ENCODE peak calls at places on chromosomes 3 and 15, in ten cellular contexts. D, T, V, I, C, W, Q, M, Z and N are unnamed samples. For H3K27me3, the result is how much of the 10 kb centered on the place peaks cover.

GRCh38 chr3:41162981-41163380 is 36.3 kb upstream of the CTNNB1 start:
- DNase-seq in D (no peak), T (no peak), V (no peak), I (no peak), C (no peak), W (no peak), Q (no peak), M (no peak), Z (no peak), N (no peak)

GRCh38 chr3:185786956-185787877 is 37.6 kb downstream of the IGF2BP2 start:
- DNase-seq in D (no peak), T (no peak), V (no peak), I (no peak), C (no peak), W (no peak), Q (no peak), M (no peak), Z (no peak), N (no peak)

GRCh38 chr15:44489464-44489863 is 47.5 kb upstream of the EIF3J start:
- DNase-seq in D (no peak), T (no peak), V (no peak), I (no peak), C (no peak), W (no peak), Q (no peak), M (no peak), Z (no peak), N (no peak)

GRCh38 chr3:138468886-138469285 is 34.5 kb downstream of the ESYT3 start:
- DNase-seq in D (no peak), T (no peak), V (no peak), I (peak), C (no peak), W (no peak), Q (no peak), M (peak), Z (no peak), N (no peak)

GRCh38 chr3:191282262-191283215 is 46.7 kb upstream of the CCDC50 start:
- DNase-seq in D (no peak), T (no peak), V (no peak), I (no peak), C (no peak), W (no peak), Q (no peak), M (no peak), Z (no peak), N (no peak)

GRCh38 chr15:38945551-38946298 is 381.1 kb upstream of the RASGRP1 start:
- DNase-seq in D (no peak), T (no peak), V (no peak), I (no peak), C (no peak), W (no peak), Q (no peak), M (no peak), Z (no peak), N (no peak)

GRCh38 chr15:79339588-79340314 is 28.8 kb downstream of the TMED3 start:
- DNase-seq in D (peak), T (no peak), V (no peak), I (no peak), C (no peak), W (no peak), Q (no peak), M (no peak), Z (no peak), N (no peak)

GRCh38 chr3:4888913-4889846 is 90.1 kb upstream of the BHLHE40 start:
- DNase-seq in D (no peak), T (peak), V (no peak), I (no peak), C (no peak), W (no peak), Q (no peak), M (no peak), Z (no peak), N (peak)

GRCh38 chr3:171354049-171354705 is 106.0 kb downstream of the TNIK start:
- DNase-seq in D (no peak), T (no peak), V (no peak), I (no peak), C (no peak), W (no peak), Q (no peak), M (no peak), Z (no peak), N (no peak)

GRCh38 chr3:192445768-192446644 is 281.3 kb downstream of the FGF12 start:
- DNase-seq in D (no peak), T (no peak), V (no peak), I (no peak), C (no peak), W (no peak), Q (no peak), M (no peak), Z (no peak), N (no peak)

GRCh38 chr3:15276028-15276717 is 56.2 kb downstream of the SH3BP5 start:
- DNase-seq in D (no peak), T (no peak), V (no peak), I (no peak), C (no peak), W (no peak), Q (no peak), M (peak), Z (peak), N (peak)

GRCh38 chr3:197311591-197311990 is 13.2 kb upstream of the DLG1 start:
- DNase-seq in D (no peak), T (no peak), V (no peak), I (no peak), C (no peak), W (no peak), Q (no peak), M (no peak), Z (no peak), N (no peak)

GRCh38 chr3:180295811-180296210 is 259.1 kb upstream of the PEX5L start:
- DNase-seq in D (no peak), T (no peak), V (no peak), I (no peak), C (no peak), W (no peak), Q (no peak), M (no peak), Z (no peak), N (no peak)

GRCh38 chr3:72384602-72385001 is 463.6 kb downstream of the SHQ1 start:
- DNase-seq in D (no peak), T (no peak), V (no peak), I (no peak), C (no peak), W (no peak), Q (no peak), M (no peak), Z (no peak), N (no peak)

GRCh38 chr3:136659253-136659652 is 92.9 kb downstream of the STAG1 start:
- DNase-seq in D (peak), T (no peak), V (no peak), I (no peak), C (no peak), W (no peak), Q (no peak), M (no peak), Z (no peak), N (peak)

GRCh38 chr15:48868549-48868948 is 9.4 kb upstream of the EID1 start:
- DNase-seq in D (no peak), T (no peak), V (no peak), I (no peak), C (no peak), W (no peak), Q (no peak), M (no peak), Z (no peak), N (no peak)

GRCh38 chr15:82875411-82876003 is 66.1 kb downstream of the WHAMM start:
- DNase-seq in D (no peak), T (no peak), V (no peak), I (no peak), C (no peak), W (no peak), Q (no peak), M (no peak), Z (no peak), N (no peak)

GRCh38 chr3:52079958-52080357 is 23.6 kb upstream of the DUSP7 start:
- DNase-seq in D (no peak), T (no peak), V (no peak), I (no peak), C (peak), W (no peak), Q (no peak), M (no peak), Z (no peak), N (no peak)

GRCh38 chr3:160616721-160617120 is 51.4 kb upstream of the KPNA4 start:
- DNase-seq in D (no peak), T (no peak), V (no peak), I (no peak), C (no peak), W (no peak), Q (no peak), M (no peak), Z (no peak), N (no peak)

GRCh38 chr15:27977656-27978055 is 121.5 kb downstream of the OCA2 start:
- DNase-seq in D (no peak), T (no peak), V (no peak), I (no peak), C (no peak), W (no peak), Q (no peak), M (no peak), Z (no peak), N (no peak)

GRCh38 chr15:67892559-67893377 is 52.9 kb upstream of the RNU6-1 start:
- DNase-seq in D (no peak), T (no peak), V (no peak), I (peak), C (peak), W (no peak), Q (no peak), M (peak), Z (no peak), N (no peak)

GRCh38 chr3:174874258-174874657 is 15.1 kb downstream of the NAALADL2 start:
- DNase-seq in D (no peak), T (no peak), V (no peak), I (no peak), C (no peak), W (no peak), Q (no peak), M (no peak), Z (no peak), N (no peak)

GRCh38 chr3:185716436-185717090 is 108.3 kb downstream of the IGF2BP2 start:
- DNase-seq in D (no peak), T (no peak), V (peak), I (no peak), C (no peak), W (no peak), Q (no peak), M (no peak), Z (no peak), N (no peak)

GRCh38 chr15:80609111-80609510 is 86.0 kb upstream of the ABHD17C start:
- DNase-seq in D (no peak), T (no peak), V (no peak), I (no peak), C (no peak), W (no peak), Q (no peak), M (no peak), Z (no peak), N (no peak)

GRCh38 chr3:43288850-43289249 is 2.5 kb downstream of the SNRK start:
- DNase-seq in D (no peak), T (no peak), V (no peak), I (no peak), C (no peak), W (no peak), Q (no peak), M (no peak), Z (no peak), N (no peak)

GRCh38 chr3:76497636-76498035 is 542.3 kb upstream of the ROBO2 start:
- DNase-seq in D (no peak), T (no peak), V (no peak), I (no peak), C (no peak), W (no peak), Q (no peak), M (no peak), Z (no peak), N (no peak)

GRCh38 chr3:122940628-122941086 is 86.9 kb downstream of the SEMA5B start:
- DNase-seq in D (no peak), T (no peak), V (no peak), I (no peak), C (peak), W (no peak), Q (peak), M (peak), Z (no peak), N (no peak)

GRCh38 chr15:52491460-52491859 is 37.2 kb downstream of the MYO5A start:
- DNase-seq in D (no peak), T (no peak), V (no peak), I (no peak), C (no peak), W (no peak), Q (no peak), M (no peak), Z (no peak), N (no peak)

GRCh38 chr15:98111806-98112205 is 151.3 kb downstream of the ARRDC4 start:
- DNase-seq in D (no peak), T (no peak), V (no peak), I (no peak), C (no peak), W (no peak), Q (no peak), M (no peak), Z (no peak), N (no peak)

GRCh38 chr3:155321418-155321817 is 27.9 kb upstream of the STRIT1 start:
- DNase-seq in D (no peak), T (no peak), V (no peak), I (no peak), C (no peak), W (no peak), Q (no peak), M (no peak), Z (no peak), N (no peak)

GRCh38 chr3:30693470-30694120 is 87.2 kb downstream of the TGFBR2 start:
- DNase-seq in D (peak), T (peak), V (peak), I (no peak), C (no peak), W (no peak), Q (peak), M (peak), Z (no peak), N (no peak)

GRCh38 chr3:34196914-34197313 is 398.5 kb downstream of the PDCD6IP start:
- DNase-seq in D (no peak), T (no peak), V (no peak), I (no peak), C (no peak), W (no peak), Q (no peak), M (no peak), Z (no peak), N (no peak)

GRCh38 chr15:71426792-71427191 is 311.5 kb downstream of the THSD4 start:
- DNase-seq in D (no peak), T (no peak), V (no peak), I (no peak), C (no peak), W (no peak), Q (no peak), M (no peak), Z (no peak), N (no peak)

GRCh38 chr15:46786886-46787285 is 930.4 kb upstream of the SEMA6D start:
- DNase-seq in D (no peak), T (no peak), V (no peak), I (no peak), C (no peak), W (no peak), Q (no peak), M (no peak), Z (no peak), N (no peak)

GRCh38 chr3:38574411-38575278 is 74.8 kb downstream of the SCN5A start:
- DNase-seq in D (no peak), T (no peak), V (no peak), I (peak), C (no peak), W (peak), Q (no peak), M (peak), Z (no peak), N (no peak)

GRCh38 chr3:13346481-13347389 is 73.4 kb downstream of the NUP210 start:
- DNase-seq in D (no peak), T (no peak), V (peak), I (no peak), C (no peak), W (peak), Q (peak), M (no peak), Z (no peak), N (no peak)

GRCh38 chr15:83248151-83248851 is 36.2 kb downstream of the BNC1 start:
- DNase-seq in D (peak), T (peak), V (no peak), I (no peak), C (no peak), W (no peak), Q (peak), M (no peak), Z (no peak), N (no peak)

GRCh38 chr15:26854435-26854834 is 12.4 kb upstream of the GABRA5 start:
- DNase-seq in D (no peak), T (no peak), V (no peak), I (no peak), C (no peak), W (no peak), Q (no peak), M (no peak), Z (no peak), N (no peak)

GRCh38 chr3:184717608-184717995 is 5.7 kb upstream of the MAGEF1 start:
- DNase-seq in D (peak), T (no peak), V (no peak), I (no peak), C (no peak), W (no peak), Q (no peak), M (no peak), Z (no peak), N (no peak)

DNA sequence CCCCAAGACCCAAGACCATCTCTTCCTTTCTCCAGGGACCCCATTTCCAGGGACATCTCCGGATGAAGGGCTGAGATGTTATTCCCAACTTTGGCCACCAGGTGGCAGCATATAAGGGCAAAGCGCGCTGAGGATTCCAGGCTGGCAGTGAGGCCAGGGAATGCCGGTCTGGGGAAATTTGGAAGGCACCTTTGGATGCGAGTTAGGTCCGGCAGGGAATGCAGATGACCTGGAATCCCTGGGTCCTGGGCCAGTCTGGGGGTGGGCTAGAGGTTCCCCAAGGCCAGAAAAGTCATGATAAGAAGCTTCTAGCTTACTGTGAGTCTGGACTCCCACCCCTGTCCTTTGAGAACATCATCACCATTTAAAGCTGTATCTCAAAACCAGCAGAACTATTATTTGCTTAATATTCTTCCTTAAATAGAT is 1.6 kb upstream of the CHST13 start:
- DNase-seq in D (peak), T (no peak), V (peak), I (no peak), C (peak), W (peak), Q (peak), M (peak), Z (no peak), N (no peak)
- H3K27me3 ChIP-seq in D (under half), T (under half), V (under half), I (under half), C (under half), W (under half), Q (under half), M (under half), Z (under half), N (under half)

DNA sequence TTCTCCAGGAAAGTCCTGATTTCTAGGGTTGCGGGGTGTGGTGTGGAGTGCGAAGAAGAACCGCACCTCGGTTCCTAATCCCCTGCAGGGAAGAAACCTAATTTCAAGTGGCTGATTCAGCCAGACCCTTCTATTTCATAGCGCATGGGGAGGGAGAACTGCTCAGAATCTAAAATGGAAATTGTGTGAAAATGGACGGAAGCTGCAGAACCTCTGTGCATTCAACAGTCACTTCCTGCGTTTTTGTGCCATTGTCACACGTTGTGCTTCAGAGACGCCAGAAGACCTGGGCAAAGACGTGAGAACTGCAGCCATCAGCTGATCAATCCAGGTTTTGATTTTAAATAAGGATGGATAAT is 1.2 kb downstream of the SIDT1 start:
- DNase-seq in D (no peak), T (no peak), V (no peak), I (no peak), C (no peak), W (no peak), Q (no peak), M (no peak), Z (no peak), N (no peak)
- TF ChIP-seq POLR2A in D (no peak), T (peak), V (no peak), I (no peak), C (no peak), W (no peak), Q (no peak), M (no peak), Z (no peak), N (no peak)

DNA sequence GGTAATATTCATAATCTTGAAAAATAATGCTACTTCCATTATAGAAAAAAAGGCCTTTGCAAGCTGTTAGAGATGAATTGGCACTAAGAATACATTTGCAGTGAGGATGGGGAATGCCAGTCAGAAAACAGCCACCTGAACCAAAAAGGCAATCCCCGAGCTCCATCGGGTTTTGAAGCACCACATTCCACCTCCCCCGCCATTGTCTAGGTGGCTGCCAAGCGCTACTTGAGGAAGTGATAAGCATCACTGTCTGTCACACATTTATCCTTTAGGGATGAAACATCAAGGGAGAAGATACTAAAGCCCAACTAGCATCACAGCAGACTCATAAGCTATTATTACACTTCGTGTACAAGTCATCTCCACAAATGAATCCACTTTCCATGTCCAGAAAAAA is 112.8 kb downstream of the OSBPL10 start:
- DNase-seq in D (no peak), T (no peak), V (no peak), I (no peak), C (no peak), W (no peak), Q (no peak), M (no peak), Z (no peak), N (no peak)
- TF ChIP-seq EP300 in D (no peak), T (no peak), V (no peak), I (no peak), C (no peak), W (no peak), Q (no peak), M (no peak), Z (no peak), N (no peak)

DNA sequence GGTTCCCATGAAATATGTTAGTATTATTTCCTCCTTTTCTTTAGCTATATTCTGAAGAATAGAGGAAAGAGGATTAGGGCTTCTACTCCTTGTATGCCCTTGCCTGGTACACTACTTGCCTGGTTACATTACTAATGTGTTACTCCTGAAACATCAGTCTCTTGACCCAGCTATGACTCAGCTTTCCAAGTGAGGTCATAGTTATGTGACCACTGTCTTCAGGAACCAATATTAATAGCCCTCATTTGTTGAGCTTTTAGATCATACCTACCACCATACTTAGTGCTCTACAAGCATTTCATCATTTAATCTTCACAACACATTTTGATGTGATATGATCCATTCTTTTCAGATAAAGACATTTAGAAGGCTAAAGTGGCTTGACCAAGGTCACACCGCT is 60.3 kb downstream of the CMSS1 start:
- DNase-seq in D (peak), T (no peak), V (no peak), I (no peak), C (no peak), W (no peak), Q (no peak), M (no peak), Z (no peak), N (no peak)
- H3K27me3 ChIP-seq in D (under half), T (under half), V (under half), I (under half), C (under half), W (under half), Q (under half), M (under half), Z (under half), N (under half)

GRCh38 chr15:92003515-92004067 is 150.1 kb downstream of the SLCO3A1 start:
- DNase-seq in D (no peak), T (no peak), V (no peak), I (no peak), C (no peak), W (no peak), Q (no peak), M (no peak), Z (no peak), N (no peak)
- TF ChIP-seq POLR2A in D (no peak), T (no peak), V (no peak), I (no peak), C (no peak), W (no peak), Q (no peak), M (no peak), Z (no peak), N (no peak)

GRCh38 chr15:56739964-56740640 is 6.8 kb upstream of the ZNF280D start:
- DNase-seq in D (no peak), T (no peak), V (no peak), I (no peak), C (no peak), W (no peak), Q (no peak), M (no peak), Z (no peak), N (no peak)
- TF ChIP-seq EP300 in D (no peak), T (no peak), V (no peak), I (no peak), C (no peak), W (no peak), Q (no peak), M (no peak), Z (no peak), N (no peak)

GRCh38 chr3:124157000-124157712 is 165.2 kb upstream of the ROPN1 start:
- DNase-seq in D (no peak), T (no peak), V (no peak), I (no peak), C (no peak), W (no peak), Q (no peak), M (no peak), Z (no peak), N (no peak)
- H3K27me3 ChIP-seq in D (under half), T (under half), V (under half), I (under half), C (under half), W (under half), Q (under half), M (under half), Z (under half), N (under half)

GRCh38 chr15:92809064-92809879 is 90.9 kb upstream of the CHD2 start:
- DNase-seq in D (peak), T (peak), V (peak), I (peak), C (peak), W (peak), Q (peak), M (peak), Z (peak), N (peak)
- TF ChIP-seq POLR2A in D (peak), T (peak), V (peak), I (peak), C (peak), W (no peak), Q (peak), M (peak), Z (peak), N (peak)